ENCODE peak calls at places on chromosomes 6 and 20, in six cellular contexts. Q is activated CD4-positive, alpha-beta T cell treated with anti-CD3 and anti-CD28 coated beads, Interleukin-2, amount 10 ng/mL, durations not matched to agents 24 days and 14 days; I is ELR; U is RWPE1; K is NCI-H2107; T is left cardiac atrium. D is an unnamed sample.

GRCh38 chr20:57847104-57847503 is 137.3 kb upstream of the PMEPA1 start:
- DNase-seq in Q (no peak), I (no peak), U (no peak), K (no peak), T (no peak), D (no peak)

GRCh38 chr20:21521596-21522478 is 8.0 kb upstream of the NKX2-2 start:
- DNase-seq in Q (no peak), I (no peak), U (no peak), K (no peak), T (no peak), D (no peak)

GRCh38 chr6:84150680-84151079 is 76.8 kb downstream of the CEP162 start:
- DNase-seq in Q (no peak), I (peak; percentile 82), U (peak; percentile 16), K (no peak), T (no peak), D (no peak)

GRCh38 chr6:90429713-90430112 is 133.1 kb upstream of the BACH2 start:
- DNase-seq in Q (no peak), I (no peak), U (no peak), K (no peak), T (no peak), D (no peak)

GRCh38 chr6:3520541-3521220 is 63.8 kb upstream of the SLC22A23 start:
- DNase-seq in Q (no peak), I (no peak), U (no peak), K (no peak), T (no peak), D (no peak)

GRCh38 chr6:165729307-165729936 is 66.4 kb upstream of the PDE10A start:
- DNase-seq in Q (peak; percentile 76), I (peak; percentile 9), U (peak; percentile 64), K (no peak), T (no peak), D (no peak)

GRCh38 chr6:29813809-29814208 is 13.8 kb upstream of the HLA-G start:
- DNase-seq in Q (no peak), I (peak; percentile 62), U (peak; percentile 25), K (no peak), T (no peak), D (no peak)

GRCh38 chr6:164085552-164086325 is 671.2 kb downstream of the QKI start:
- DNase-seq in Q (no peak), I (no peak), U (no peak), K (no peak), T (peak; percentile 89), D (peak; percentile 87)

GRCh38 chr6:31946370-31946885 is 533 bp downstream of the CFB start:
- DNase-seq in Q (no peak), I (no peak), U (no peak), K (no peak), T (no peak), D (no peak)

GRCh38 chr6:131980791-131981623 is 29.8 kb upstream of the CCN2 start:
- DNase-seq in Q (no peak), I (no peak), U (no peak), K (no peak), T (no peak), D (no peak)

GRCh38 chr6:30062471-30063178 is 1.6 kb downstream of the POLR1H start:
- DNase-seq in Q (peak; percentile 60), I (peak; percentile 28), U (no peak), K (no peak), T (no peak), D (no peak)

GRCh38 chr6:107713214-107713962 is 110.7 kb downstream of the SCML4 start:
- DNase-seq in Q (peak; percentile 78), I (no peak), U (no peak), K (no peak), T (no peak), D (no peak)

D was measured in left ventricle myocardium inferior.